ENCODE peak calls at places on chromosomes 1 and 21, in four cellular contexts. O is Peyer's patch, Y is stomach, S is heart left ventricle. K is an unnamed sample. For H3K27me3, the result is how much of the 10 kb centered on the place peaks cover.

GRCh38 chr1:160376525-160377131 is 9.8 kb downstream of the NHLH1 start:
- DNase-seq in Y (no peak), O (no peak), S (no peak), K (peak)

GRCh38 chr1:13792429-13792828 is 92.4 kb downstream of the PRDM2 start:
- DNase-seq in Y (no peak), S (no peak), O (no peak), K (no peak)

GRCh38 chr1:59967141-59967697 is 40.6 kb upstream of the CYP2J2 start:
- DNase-seq in S (no peak), Y (no peak), O (no peak), K (no peak)

GRCh38 chr1:210437781-210438180 is 109.1 kb downstream of the HHAT start:
- DNase-seq in O (no peak), Y (no peak), S (no peak), K (no peak)

GRCh38 chr1:162145966-162146696 is 76.6 kb downstream of the NOS1AP start:
- DNase-seq in Y (no peak), O (no peak), S (no peak), K (no peak)

GRCh38 chr1:185686996-185687778 is 47.0 kb upstream of the HMCN1 start:
- DNase-seq in S (no peak), O (no peak), Y (no peak), K (no peak)

GRCh38 chr1:85628791-85629531 is 48.4 kb downstream of the CCN1 start:
- DNase-seq in S (peak), O (peak), Y (peak), K (peak)

GRCh38 chr1:70667771-70668170 is 256.7 kb downstream of the CTH start:
- DNase-seq in S (no peak), Y (no peak), O (no peak), K (no peak)

GRCh38 chr21:42358937-42359336 is 7.4 kb downstream of the TFF1 start:
- DNase-seq in O (no peak), Y (no peak), S (no peak), K (no peak)

GRCh38 chr1:185789846-185790735 is 55.9 kb downstream of the HMCN1 start:
- DNase-seq in Y (no peak), S (no peak), O (no peak), K (no peak)

GRCh38 chr1:154430903-154431302 is 25.8 kb downstream of the IL6R start:
- DNase-seq in S (no peak), O (no peak), Y (no peak), K (no peak)

GRCh38 chr1:110050602-110051261 is 16.3 kb downstream of the STRIP1 start:
- DNase-seq in S (no peak), O (no peak), Y (no peak), K (no peak)

GRCh38 chr1:160004001-160004400 is 27.8 kb downstream of the PIGM start:
- DNase-seq in O (no peak), Y (no peak), S (no peak), K (no peak)

GRCh38 chr1:14997646-14998276 is 155.8 kb upstream of the TMEM51 start:
- DNase-seq in S (no peak), O (no peak), Y (no peak), K (no peak)

GRCh38 chr1:180444522-180444921 is 57.9 kb downstream of the ACBD6 start:
- DNase-seq in O (no peak), S (no peak), Y (no peak), K (no peak)

GRCh38 chr1:4653328-4653660 is 1.1 kb upstream of the AJAP1 start:
- DNase-seq in O (no peak), S (no peak), Y (no peak), K (no peak)

GRCh38 chr1:165845569-165845968 is 18.2 kb downstream of the UCK2 start:
- DNase-seq in S (no peak), Y (no peak), O (no peak), K (no peak)

GRCh38 chr1:238606896-238607295 is 716.2 kb upstream of the ZP4 start:
- DNase-seq in O (no peak), Y (no peak), S (no peak), K (no peak)

GRCh38 chr1:238608139-238608538 is 717.4 kb upstream of the ZP4 start:
- DNase-seq in Y (no peak), O (no peak), S (no peak), K (no peak)

DNA sequence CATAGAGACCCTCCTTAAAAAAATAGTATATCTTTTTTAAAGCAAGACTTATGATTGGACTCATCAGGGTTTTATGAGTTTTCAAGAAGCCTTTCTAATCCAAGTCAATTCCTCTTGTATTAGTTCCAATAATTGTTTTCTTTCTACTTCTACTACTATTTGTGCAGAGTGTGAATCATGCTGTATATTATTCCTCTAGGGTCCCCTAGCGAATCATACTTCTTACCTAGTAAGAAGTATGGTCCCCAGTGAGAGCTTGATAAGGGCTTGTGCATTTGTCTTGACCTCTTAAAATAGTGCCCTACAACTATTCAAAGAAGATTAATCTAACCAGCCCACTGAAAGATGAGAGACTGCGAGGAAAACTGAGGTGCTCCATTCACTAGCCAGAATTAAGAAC is 715.7 kb upstream of the ZP4 start:
- DNase-seq in S (no peak), O (no peak), Y (no peak), K (no peak)
- TF ChIP-seq CTCF in S (no peak), O (no peak), Y (no peak), K (no peak)

GRCh38 chr1:1245840-1246205 is 699 bp downstream of the C1QTNF12 start:
- DNase-seq in S (no peak), Y (no peak), O (no peak), K (no peak)

GRCh38 chr1:1243807-1244191 is 2.7 kb downstream of the C1QTNF12 start:
- DNase-seq in O (no peak), Y (no peak), S (no peak), K (no peak)

GRCh38 chr1:1243261-1243660 is 3.3 kb downstream of the C1QTNF12 start:
- DNase-seq in O (no peak), S (no peak), Y (no peak), K (no peak)

GRCh38 chr1:1245178-1245839 is 1.2 kb downstream of the C1QTNF12 start:
- DNase-seq in Y (no peak), S (no peak), O (no peak), K (no peak)

DNA sequence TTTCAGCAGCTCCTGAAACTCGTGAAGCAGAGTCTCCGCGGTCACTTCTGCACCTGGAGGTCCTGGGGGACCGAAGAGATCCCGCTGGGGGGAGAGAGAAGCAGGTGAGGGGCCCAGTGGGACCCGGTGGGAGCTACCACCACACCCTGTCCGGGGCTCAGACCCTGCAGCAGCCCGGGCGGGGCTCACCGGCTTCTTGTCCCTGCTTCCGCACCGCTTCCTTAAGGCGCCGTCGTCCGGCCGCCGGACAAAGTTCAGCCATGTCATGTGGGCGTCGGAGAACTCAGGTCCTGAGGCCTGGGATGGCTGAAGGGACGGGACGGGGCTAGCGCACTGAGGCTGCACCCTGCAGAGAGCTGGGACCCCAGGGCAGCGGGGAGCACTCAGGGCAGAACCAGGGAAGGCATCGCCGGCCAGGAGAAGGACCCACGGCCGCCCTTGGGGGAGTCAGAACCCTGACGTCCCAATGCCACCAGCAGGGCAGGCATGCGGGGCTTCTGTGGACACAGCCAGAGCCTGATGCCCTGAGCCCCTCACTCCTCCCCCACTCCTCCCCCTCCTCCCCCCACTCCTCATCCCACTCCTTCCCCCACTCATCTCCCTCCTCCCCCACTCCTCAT is 2.2 kb downstream of the C1QTNF12 start:
- DNase-seq in O (peak), S (no peak), Y (peak), K (no peak)
- TF ChIP-seq POLR2A in O (peak), S (no peak), Y (no peak), K (no peak)

GRCh38 chr1:2049517-2050481 is at the start of gene PRKCZ:
- DNase-seq in S (peak), Y (peak), O (peak), K (peak)
- H3K27me3 ChIP-seq in S (under half), Y (under half), O (under half), K (under half)

GRCh38 chr1:27940297-27940696 is 5.5 kb downstream of the SMPDL3B start:
- DNase-seq in Y (peak), O (peak), S (peak), K (peak)
- TF ChIP-seq CTCF in Y (no peak), O (peak), S (no peak), K (no peak)